ENCODE peak calls at places on chromosomes 2 and 18, in five cellular contexts. K is CD8-positive, alpha-beta memory T cell; J is SJSA1; Z is AG04450; G is psoas muscle. Q is an unnamed sample. For H3K27me3, the result is how much of the 10 kb centered on the place peaks cover.

GRCh38 chr2:216404010-216404618 is 8.2 kb upstream of the SMARCAL1 start:
- DNase-seq in K (no peak), J (peak), Z (no peak), G (peak), Q (no peak)

GRCh38 chr18:48813833-48814489 is 136.8 kb downstream of the SMAD7 start:
- DNase-seq in K (peak), J (peak), Z (no peak), G (no peak), Q (no peak)

GRCh38 chr2:68245066-68245465 is 7.3 kb downstream of the PPP3R1 start:
- DNase-seq in K (no peak), J (no peak), Z (no peak), G (no peak), Q (no peak)

GRCh38 chr2:231646471-231646870 is 53.8 kb downstream of the TEX44 start:
- DNase-seq in K (no peak), J (no peak), Z (no peak), G (no peak), Q (no peak)

GRCh38 chr2:231711677-231712461 is 3.5 kb downstream of the PTMA start:
- DNase-seq in K (peak), J (no peak), Z (no peak), G (no peak), Q (no peak)

GRCh38 chr2:238864207-238865014 is 16.5 kb downstream of the TWIST2 start:
- DNase-seq in K (no peak), J (peak), Z (peak), G (peak), Q (peak)

GRCh38 chr18:65398347-65398746 is 352.5 kb upstream of the CDH7 start:
- DNase-seq in K (no peak), J (no peak), Z (no peak), G (no peak), Q (no peak)

GRCh38 chr2:141570474-141571131 is 560.2 kb downstream of the LRP1B start:
- DNase-seq in K (no peak), J (no peak), Z (no peak), G (no peak), Q (no peak)

GRCh38 chr18:68742206-68742605 is 27.3 kb upstream of the TMX3 start:
- DNase-seq in K (no peak), J (no peak), Z (no peak), G (no peak), Q (no peak)

GRCh38 chr2:106839849-106840595 is 45.9 kb downstream of the ST6GAL2 start:
- DNase-seq in K (no peak), J (no peak), Z (no peak), G (no peak), Q (no peak)

GRCh38 chr2:17879137-17879912 is 858 bp downstream of the KCNS3 start:
- DNase-seq in K (no peak), J (peak), Z (no peak), G (peak), Q (no peak)

GRCh38 chr2:151334082-151334815 is 23.1 kb upstream of the TNFAIP6 start:
- DNase-seq in K (no peak), J (peak), Z (peak), G (no peak), Q (no peak)

GRCh38 chr2:164182116-164182637 is 439.1 kb downstream of the GRB14 start:
- DNase-seq in K (no peak), J (no peak), Z (no peak), G (no peak), Q (no peak)

GRCh38 chr2:235701206-235701605 is 207.4 kb downstream of the AGAP1 start:
- DNase-seq in K (no peak), J (no peak), Z (no peak), G (no peak), Q (no peak)

GRCh38 chr2:58427572-58428285 is 186.6 kb upstream of the FANCL start:
- DNase-seq in K (peak), J (peak), Z (no peak), G (no peak), Q (no peak)

GRCh38 chr2:69169990-69170389 is 157.0 kb downstream of the ANTXR1 start:
- DNase-seq in K (no peak), J (no peak), Z (no peak), G (no peak), Q (no peak)

GRCh38 chr18:3453540-3454364 is 3.8 kb downstream of the TGIF1 start:
- DNase-seq in K (no peak), J (peak), Z (peak), G (peak), Q (no peak)

GRCh38 chr2:217277646-217278048 is 417.8 kb upstream of the TNP1 start:
- DNase-seq in K (no peak), J (peak), Z (peak), G (peak), Q (no peak)

GRCh38 chr2:123566291-123566946 is 458.7 kb upstream of the CNTNAP5 start:
- DNase-seq in K (no peak), J (no peak), Z (no peak), G (no peak), Q (no peak)

GRCh38 chr18:45981852-45982251 is 14.7 kb upstream of the EPG5 start:
- DNase-seq in K (no peak), J (no peak), Z (no peak), G (no peak), Q (no peak)
- H3K4me3 ChIP-seq in K (no peak), J (no peak), Z (no peak), G (no peak), Q (no peak)

DNA sequence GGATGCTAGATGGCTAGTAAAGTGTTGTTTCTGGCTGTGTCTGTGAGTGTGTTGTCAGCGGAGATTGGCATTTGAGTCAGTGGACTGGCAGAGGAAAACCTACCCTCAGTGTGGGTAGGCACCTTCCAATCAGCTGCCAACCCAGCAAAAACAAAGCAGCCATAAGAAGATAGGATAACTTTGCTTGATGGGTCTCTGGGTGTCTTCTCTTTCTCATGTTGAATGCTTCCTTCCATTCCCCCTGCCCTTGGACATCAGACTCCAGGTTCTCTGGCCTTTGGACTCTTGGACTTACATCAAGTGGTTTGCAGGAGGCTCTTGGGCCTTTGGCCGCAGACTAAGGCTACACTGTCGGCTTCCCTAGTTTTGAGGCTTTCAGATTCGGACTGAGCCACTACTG is 429.0 kb upstream of the ZNF804A start:
- DNase-seq in K (no peak), J (no peak), Z (no peak), G (no peak), Q (no peak)
- H3K27ac ChIP-seq in K (no peak), J (no peak), Z (no peak), G (no peak), Q (no peak)

DNA sequence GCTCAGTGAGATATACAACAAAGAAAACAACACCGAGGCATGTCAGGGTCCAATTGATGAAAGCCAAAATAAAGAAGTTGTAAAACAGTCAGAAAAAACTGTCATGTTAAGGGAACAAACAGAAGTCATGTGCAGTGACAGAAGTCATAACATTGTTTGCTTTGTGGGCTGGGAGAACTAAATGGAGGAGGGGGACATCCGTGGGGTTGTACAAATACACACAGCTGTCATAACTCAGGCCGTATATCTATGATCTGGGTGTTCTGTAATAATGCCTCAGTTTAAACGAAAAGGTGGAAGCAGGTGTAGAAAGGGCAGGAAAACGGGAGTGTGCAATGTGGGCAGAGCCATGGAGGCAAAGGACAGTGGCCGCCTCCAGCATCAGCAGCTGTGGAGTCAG is 27.3 kb downstream of the TIMM21 start:
- DNase-seq in K (no peak), J (no peak), Z (no peak), G (no peak), Q (no peak)
- H3K27me3 ChIP-seq in K (under half), J (under half), Z (under half), G (under half), Q (under half)

GRCh38 chr2:229087843-229088520 is 183.1 kb downstream of the PID1 start:
- DNase-seq in K (no peak), J (no peak), Z (no peak), G (no peak), Q (no peak)
- H3K4me3 ChIP-seq in K (no peak), J (no peak), Z (no peak), G (no peak), Q (no peak)

GRCh38 chr2:237627463-237628321 is at the start of gene LRRFIP1:
- DNase-seq in K (no peak), J (peak), Z (no peak), G (peak), Q (no peak)
- H3K27ac ChIP-seq in K (no peak), J (peak), Z (no peak), G (peak), Q (peak)

DNA sequence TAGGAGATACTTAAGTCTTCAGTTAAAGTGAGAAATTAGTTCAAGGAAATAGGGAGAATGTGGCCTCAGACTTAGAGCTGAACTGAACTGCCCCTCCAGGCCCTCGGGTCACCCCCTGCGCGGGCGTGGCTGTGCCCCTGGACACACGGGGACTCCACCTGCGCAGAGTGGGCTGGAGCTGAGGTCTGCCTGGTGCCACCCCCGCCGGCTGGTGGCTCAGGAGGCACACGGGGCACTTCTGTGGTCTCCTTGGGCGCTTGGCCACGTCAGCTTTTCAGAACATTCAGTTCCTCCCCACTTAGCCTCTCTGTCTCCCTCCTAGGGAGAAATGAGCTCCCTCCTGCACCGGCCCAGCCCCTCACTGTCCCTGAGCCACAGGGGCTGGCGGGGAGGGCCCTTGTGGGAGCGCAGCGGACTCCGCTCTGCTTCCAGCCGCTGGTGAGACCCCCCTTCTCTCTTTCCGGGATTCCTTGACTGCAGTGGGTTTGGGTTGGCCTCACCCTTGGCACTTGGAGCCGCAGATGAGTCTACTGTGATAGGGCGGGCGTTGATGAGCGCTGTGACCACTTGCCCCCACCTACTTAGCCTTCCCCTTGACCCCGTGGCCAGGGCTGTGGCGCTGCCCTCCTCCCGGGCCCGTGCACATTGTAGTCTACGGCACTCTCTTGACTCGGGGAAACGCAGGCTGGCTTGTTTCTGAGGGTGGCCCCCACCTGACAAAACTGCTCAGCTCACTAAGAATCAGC is 18.2 kb upstream of the PDIA6 start:
- DNase-seq in K (no peak), J (no peak), Z (no peak), G (no peak), Q (no peak)
- H3K27me3 ChIP-seq in K (under half), J (under half), Z (under half), G (under half), Q (under half)

DNA sequence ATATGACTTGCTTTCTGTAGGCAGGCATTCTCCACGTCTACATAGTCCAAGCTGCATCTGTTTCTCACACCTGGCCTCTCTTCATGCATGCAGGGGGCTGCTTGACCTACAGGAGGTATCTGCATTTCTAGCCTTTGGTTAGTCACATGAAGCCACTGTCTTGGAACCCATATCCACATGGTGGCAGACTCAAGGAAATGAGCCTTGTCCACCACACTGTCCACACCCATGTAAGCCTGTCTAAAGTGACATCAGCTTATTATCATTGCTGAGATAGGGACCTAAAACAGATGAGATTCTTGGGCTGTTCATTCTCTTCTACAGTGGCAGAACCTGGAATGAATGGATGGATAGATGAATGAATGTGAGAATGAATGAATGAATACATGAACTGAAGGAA is 160.4 kb downstream of the DOCK10 start:
- DNase-seq in K (no peak), J (no peak), Z (no peak), G (no peak), Q (no peak)
- H3K4me3 ChIP-seq in K (no peak), J (no peak), Z (no peak), G (no peak), Q (no peak)

GRCh38 chr18:77065221-77065981 is 67.2 kb downstream of the MBP start:
- DNase-seq in K (no peak), J (peak), Z (peak), G (peak), Q (no peak)

GRCh38 chr18:77066689-77067088 is 65.9 kb downstream of the MBP start:
- DNase-seq in K (no peak), J (no peak), Z (no peak), G (no peak), Q (no peak)

GRCh38 chr18:77068321-77068841 is 64.2 kb downstream of the MBP start:
- DNase-seq in K (peak), J (no peak), Z (peak), G (no peak), Q (no peak)

GRCh38 chr18:77067315-77068061 is 65.1 kb downstream of the MBP start:
- DNase-seq in K (peak), J (peak), Z (peak), G (peak), Q (no peak)

DNA sequence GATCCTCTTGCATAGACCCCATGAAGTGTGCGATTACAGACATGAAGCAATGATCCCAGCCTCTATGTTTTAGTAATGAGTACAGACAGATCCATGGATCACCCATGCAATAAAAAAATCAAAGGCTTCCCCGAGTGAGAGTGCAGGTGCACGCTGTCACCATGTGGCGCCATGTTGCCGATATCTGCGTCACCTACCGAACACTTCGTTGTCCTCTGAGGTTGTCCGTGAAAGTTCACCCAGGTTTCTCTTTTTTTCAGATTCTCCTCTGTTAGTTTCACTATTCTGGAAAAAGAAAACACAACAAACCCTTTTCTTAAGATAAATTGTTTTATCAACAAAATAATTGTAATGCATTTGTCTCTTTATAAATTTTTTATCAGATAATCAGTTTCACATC is 66.5 kb downstream of the MBP start:
- DNase-seq in K (no peak), J (no peak), Z (no peak), G (no peak), Q (no peak)
- H3K27ac ChIP-seq in K (no peak), J (peak), Z (peak), G (peak), Q (peak)

DNA sequence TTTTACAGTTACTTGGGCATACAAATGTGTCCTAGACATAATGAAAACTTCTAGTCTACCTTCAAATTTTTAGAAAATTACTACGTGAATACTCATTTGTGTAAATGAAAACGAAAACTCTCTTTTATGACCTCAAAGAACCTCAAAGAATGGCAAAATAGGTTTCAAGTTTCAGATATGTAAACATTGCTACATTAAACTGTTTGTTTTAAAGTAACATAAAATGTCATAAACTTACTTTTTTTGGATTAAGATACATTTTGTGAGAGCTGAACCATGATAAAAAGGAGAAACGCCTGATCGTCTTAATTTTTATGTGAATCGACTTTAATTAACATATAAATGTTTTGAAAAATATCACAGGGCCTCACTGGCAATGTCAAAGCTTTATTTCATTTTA is 91.4 kb downstream of the PPP1R1C start:
- DNase-seq in K (no peak), J (no peak), Z (no peak), G (no peak), Q (no peak)
- H3K27me3 ChIP-seq in K (under half), J (under half), Z (under half), G (under half), Q (under half)